ENCODE peak calls at places on chromosomes 4 and X, in five cellular contexts. One of them, this sample, is unnamed.

GRCh38 chr4:13903851-13904340 is 276.4 kb upstream of the BOD1L1 start:
- DNase-seq in cardiac fibroblast: no peak
- DNase-seq in naive thymus-derived CD8-positive, alpha-beta T cell: no peak
- DNase-seq in Right ventricle myocardium superior: no peak
- DNase-seq in activated CD4-positive, CD25-positive, alpha-beta regulatory T cell: no peak
- DNase-seq in this sample: no peak

GRCh38 chrX:29661290-29661689 is 554.1 kb upstream of the MAGEB2 start:
- DNase-seq in cardiac fibroblast: peak
- DNase-seq in activated CD4-positive, CD25-positive, alpha-beta regulatory T cell: no peak
- DNase-seq in naive thymus-derived CD8-positive, alpha-beta T cell: no peak
- DNase-seq in Right ventricle myocardium superior: no peak
- DNase-seq in this sample: no peak

GRCh38 chrX:117972681-117973080 is 143.9 kb downstream of the KLHL13 start:
- DNase-seq in naive thymus-derived CD8-positive, alpha-beta T cell: no peak
- DNase-seq in Right ventricle myocardium superior: no peak
- DNase-seq in activated CD4-positive, CD25-positive, alpha-beta regulatory T cell: no peak
- DNase-seq in cardiac fibroblast: no peak
- DNase-seq in this sample: no peak

GRCh38 chr4:6207602-6208001 is 7.3 kb upstream of the JAKMIP1 start:
- DNase-seq in Right ventricle myocardium superior: no peak
- DNase-seq in naive thymus-derived CD8-positive, alpha-beta T cell: no peak
- DNase-seq in cardiac fibroblast: no peak
- DNase-seq in activated CD4-positive, CD25-positive, alpha-beta regulatory T cell: no peak
- DNase-seq in this sample: no peak

GRCh38 chrX:40434947-40435346 is 145.8 kb upstream of the ATP6AP2 start:
- DNase-seq in naive thymus-derived CD8-positive, alpha-beta T cell: no peak
- DNase-seq in activated CD4-positive, CD25-positive, alpha-beta regulatory T cell: no peak
- DNase-seq in Right ventricle myocardium superior: peak
- DNase-seq in cardiac fibroblast: peak
- DNase-seq in this sample: no peak

GRCh38 chr4:112704991-112705845 is 68.3 kb downstream of the LARP7 start:
- DNase-seq in naive thymus-derived CD8-positive, alpha-beta T cell: no peak
- DNase-seq in activated CD4-positive, CD25-positive, alpha-beta regulatory T cell: no peak
- DNase-seq in Right ventricle myocardium superior: peak
- DNase-seq in cardiac fibroblast: peak
- DNase-seq in this sample: peak

GRCh38 chr4:77797239-77797638 is 21.9 kb downstream of the CNOT6L start:
- DNase-seq in cardiac fibroblast: peak
- DNase-seq in naive thymus-derived CD8-positive, alpha-beta T cell: no peak
- DNase-seq in activated CD4-positive, CD25-positive, alpha-beta regulatory T cell: no peak
- DNase-seq in Right ventricle myocardium superior: no peak
- DNase-seq in this sample: no peak

GRCh38 chrX:30865020-30865419 is 24.0 kb downstream of the TAB3 start:
- DNase-seq in activated CD4-positive, CD25-positive, alpha-beta regulatory T cell: no peak
- DNase-seq in Right ventricle myocardium superior: no peak
- DNase-seq in cardiac fibroblast: peak
- DNase-seq in naive thymus-derived CD8-positive, alpha-beta T cell: no peak
- DNase-seq in this sample: no peak

GRCh38 chrX:101759000-101759399 is 99.3 kb upstream of the ARMCX2 start:
- DNase-seq in cardiac fibroblast: peak
- DNase-seq in naive thymus-derived CD8-positive, alpha-beta T cell: peak
- DNase-seq in activated CD4-positive, CD25-positive, alpha-beta regulatory T cell: no peak
- DNase-seq in Right ventricle myocardium superior: peak
- DNase-seq in this sample: no peak